ENCODE peak calls at places on chromosomes 7 and 10, in five cellular contexts. I is HepG2, F is OCI-LY7, E is mammary epithelial cell, X is uterus. N is an unnamed sample.

GRCh38 chr7:55099086-55099831 is 80.4 kb downstream of the EGFR start:
- DNase-seq in I (no peak), F (no peak), E (no peak), X (peak), N (no peak)

GRCh38 chr7:101575168-101575567 is 53.9 kb downstream of the MYL10 start:
- DNase-seq in I (no peak), F (peak), E (no peak), X (no peak), N (no peak)

GRCh38 chr7:12749069-12749468 is 61.6 kb downstream of the ARL4A start:
- DNase-seq in I (no peak), F (no peak), E (no peak), X (no peak), N (no peak)

GRCh38 chr10:120507651-120508050 is 50.6 kb downstream of the PLPP4 start:
- DNase-seq in I (no peak), F (no peak), E (peak), X (no peak), N (no peak)

GRCh38 chr10:12711344-12711708 is 290.2 kb downstream of the CCDC3 start:
- DNase-seq in I (no peak), F (no peak), E (no peak), X (no peak), N (no peak)

GRCh38 chr7:40200791-40201190 is 66.0 kb downstream of the SUGCT start:
- DNase-seq in I (no peak), F (no peak), E (peak), X (no peak), N (no peak)

GRCh38 chr7:26200113-26200443 is 468 bp downstream of the HNRNPA2B1 start:
- DNase-seq in I (no peak), F (peak), E (peak), X (peak), N (peak)

GRCh38 chr7:64640504-64640903 is 25.4 kb upstream of the ZNF107 start:
- DNase-seq in I (no peak), F (no peak), E (no peak), X (no peak), N (no peak)

GRCh38 chr7:46486264-46487206 is 565.5 kb upstream of the IGFBP3 start:
- DNase-seq in I (no peak), F (no peak), E (peak), X (peak), N (peak)

GRCh38 chr10:13939391-13939790 is 352.6 kb downstream of the PRPF18 start:
- DNase-seq in I (no peak), F (no peak), E (no peak), X (no peak), N (no peak)

N was measured in kidney tubule cell.